ENCODE peak calls at places on chromosome 18, in seven cellular contexts. One of them, this sample, is unnamed.

GRCh38 chr18:79902075-79902474 is 49.4 kb downstream of the SLC66A2 start:
- DNase-seq in SW480: no peak
- DNase-seq in HFFc6: no peak
- DNase-seq in IMR-90: no peak
- DNase-seq in NCI-H460: no peak
- DNase-seq in T-helper 2 cell: no peak
- DNase-seq in GM23248: no peak
- DNase-seq in this sample: no peak

GRCh38 chr18:54647176-54647575 is 56.1 kb downstream of the DYNAP start:
- DNase-seq in NCI-H460: peak; percentile 18
- DNase-seq in GM23248: peak; percentile 7
- DNase-seq in IMR-90: peak; percentile 4
- DNase-seq in T-helper 2 cell: no peak
- DNase-seq in HFFc6: no peak
- DNase-seq in SW480: peak; percentile 22
- DNase-seq in this sample: peak; percentile 60

GRCh38 chr18:48818329-48819254 is 132.2 kb downstream of the SMAD7 start:
- DNase-seq in GM23248: no peak
- DNase-seq in SW480: no peak
- DNase-seq in IMR-90: no peak
- DNase-seq in NCI-H460: no peak
- DNase-seq in HFFc6: no peak
- DNase-seq in T-helper 2 cell: no peak
- DNase-seq in this sample: no peak

GRCh38 chr18:61948842-61949438 is 56.1 kb upstream of the RNF152 start:
- DNase-seq in GM23248: no peak
- DNase-seq in NCI-H460: no peak
- DNase-seq in IMR-90: no peak
- DNase-seq in SW480: no peak
- DNase-seq in HFFc6: no peak
- DNase-seq in T-helper 2 cell: no peak
- DNase-seq in this sample: no peak

GRCh38 chr18:13191779-13192178 is 26.8 kb upstream of the LDLRAD4 start:
- DNase-seq in SW480: no peak
- DNase-seq in HFFc6: no peak
- DNase-seq in IMR-90: no peak
- DNase-seq in T-helper 2 cell: no peak
- DNase-seq in NCI-H460: no peak
- DNase-seq in GM23248: no peak
- DNase-seq in this sample: no peak

GRCh38 chr18:55324166-55324565 is 263.8 kb downstream of the TCF4 start:
- DNase-seq in HFFc6: no peak
- DNase-seq in IMR-90: no peak
- DNase-seq in GM23248: no peak
- DNase-seq in NCI-H460: no peak
- DNase-seq in T-helper 2 cell: no peak
- DNase-seq in SW480: no peak
- DNase-seq in this sample: no peak

GRCh38 chr18:42338683-42339082 is 383.6 kb downstream of the PIK3C3 start:
- DNase-seq in HFFc6: no peak
- DNase-seq in NCI-H460: no peak
- DNase-seq in IMR-90: no peak
- DNase-seq in SW480: peak; percentile 22
- DNase-seq in T-helper 2 cell: no peak
- DNase-seq in GM23248: no peak
- DNase-seq in this sample: no peak

GRCh38 chr18:5630057-5630765 is 86.4 kb upstream of the EPB41L3 start:
- DNase-seq in NCI-H460: peak; percentile 66
- DNase-seq in IMR-90: peak; percentile 41
- DNase-seq in HFFc6: no peak
- DNase-seq in SW480: no peak
- DNase-seq in T-helper 2 cell: no peak
- DNase-seq in GM23248: peak; percentile 68
- DNase-seq in this sample: peak; percentile 89

GRCh38 chr18:37539236-37539635 is 26.4 kb downstream of the CELF4 start:
- DNase-seq in NCI-H460: no peak
- DNase-seq in HFFc6: no peak
- DNase-seq in SW480: no peak
- DNase-seq in T-helper 2 cell: no peak
- DNase-seq in IMR-90: no peak
- DNase-seq in GM23248: no peak
- DNase-seq in this sample: no peak

This sample was measured in trophoblast cell.